ENCODE peak calls at places on chromosomes 4 and X, in seven cellular contexts. K is endothelial cell of umbilical vein, Z is cardiac muscle cell, S is thyroid gland, C is uterus, Y is right atrium auricular region, J is Peyer's patch. W is an unnamed sample.

GRCh38 chr4:173013232-173013932 is 155.2 kb upstream of the GALNT7 start:
- DNase-seq in K (peak; percentile 68), Z (peak; percentile 44), S (peak; percentile 44), C (no peak), Y (no peak), J (no peak), W (peak; percentile 62)

GRCh38 chrX:39261446-39262147 is 460.3 kb downstream of the MID1IP1 start:
- DNase-seq in K (peak; percentile 53), Z (peak; percentile 68), S (peak; percentile 1), C (no peak), Y (no peak), J (no peak), W (peak; percentile 47)

GRCh38 chr4:153520871-153521329 is 54.7 kb downstream of the TMEM131L start:
- DNase-seq in K (no peak), Z (no peak), S (no peak), C (no peak), Y (no peak), J (no peak), W (no peak)

GRCh38 chrX:148930330-148930729 is 429.9 kb downstream of the AFF2 start:
- DNase-seq in K (no peak), Z (no peak), S (no peak), C (no peak), Y (no peak), J (no peak), W (no peak)

GRCh38 chr4:1991087-1991486 is 17.7 kb downstream of the NELFA start:
- DNase-seq in K (no peak), Z (no peak), S (no peak), C (no peak), Y (no peak), J (no peak), W (no peak)

GRCh38 chr4:78081541-78081940 is 24.4 kb downstream of the FRAS1 start:
- DNase-seq in K (no peak), Z (no peak), S (no peak), C (no peak), Y (no peak), J (no peak), W (no peak)

GRCh38 chr4:107349732-107350131 is 313.6 kb upstream of the DKK2 start:
- DNase-seq in K (no peak), Z (no peak), S (no peak), C (no peak), Y (no peak), J (no peak), W (no peak)

GRCh38 chrX:135015526-135016245 is 6.7 kb downstream of the RTL8B start:
- DNase-seq in K (no peak), Z (no peak), S (no peak), C (no peak), Y (no peak), J (no peak), W (no peak)

GRCh38 chrX:95055991-95056390 is 1382.0 kb downstream of the FAM133A start:
- DNase-seq in K (no peak), Z (no peak), S (no peak), C (no peak), Y (no peak), J (no peak), W (no peak)

GRCh38 chr4:3482707-3483106 is 19.6 kb downstream of the DOK7 start:
- DNase-seq in K (no peak), Z (no peak), S (no peak), C (no peak), Y (no peak), J (no peak), W (no peak)

GRCh38 chr4:55154933-55155332 is 29.5 kb upstream of the KDR start:
- DNase-seq in K (peak; percentile 17), Z (no peak), S (no peak), C (no peak), Y (no peak), J (no peak), W (no peak)

GRCh38 chr4:146059865-146060264 is 115.7 kb upstream of the LSM6 start:
- DNase-seq in K (no peak), Z (no peak), S (no peak), C (no peak), Y (no peak), J (no peak), W (no peak)

GRCh38 chr4:42460043-42460442 is 62.8 kb downstream of the SHISA3 start:
- DNase-seq in K (no peak), Z (no peak), S (no peak), C (no peak), Y (no peak), J (no peak), W (no peak)

GRCh38 chr4:112075129-112075753 is 70.0 kb upstream of the FAM241A start:
- DNase-seq in K (peak; percentile 78), Z (peak; percentile 75), S (no peak), C (no peak), Y (no peak), J (no peak), W (peak; percentile 52)

GRCh38 chrX:118356154-118356701 is 10.3 kb downstream of the WDR44 start:
- DNase-seq in K (peak; percentile 85), Z (no peak), S (no peak), C (no peak), Y (no peak), J (no peak), W (no peak)

GRCh38 chr4:41363384-41363981 is 106.8 kb downstream of the UCHL1 start:
- DNase-seq in K (peak; percentile 83), Z (no peak), S (peak; percentile 79), C (no peak), Y (peak; percentile 77), J (no peak), W (no peak)

GRCh38 chr4:184309241-184310170 is 91.8 kb upstream of the ENPP6 start:
- DNase-seq in K (no peak), Z (no peak), S (no peak), C (no peak), Y (no peak), J (no peak), W (no peak)

GRCh38 chr4:91758487-91758886 is 545.3 kb upstream of the GRID2 start:
- DNase-seq in K (peak; percentile 92), Z (no peak), S (no peak), C (no peak), Y (no peak), J (no peak), W (no peak)

GRCh38 chr4:79514637-79515320 is 106.8 kb upstream of the GK2 start:
- DNase-seq in K (no peak), Z (no peak), S (no peak), C (no peak), Y (no peak), J (no peak), W (no peak)

GRCh38 chr4:104352211-104352610 is 142.5 kb downstream of the CXXC4 start:
- DNase-seq in K (no peak), Z (no peak), S (no peak), C (no peak), Y (no peak), J (no peak), W (no peak)

GRCh38 chr4:100372432-100372831 is 145.4 kb downstream of the EMCN start:
- DNase-seq in K (no peak), Z (peak; percentile 33), S (no peak), C (no peak), Y (no peak), J (no peak), W (peak; percentile 21)

GRCh38 chr4:56038763-56039162 is 90.0 kb downstream of the CEP135 start:
- DNase-seq in K (no peak), Z (no peak), S (no peak), C (no peak), Y (no peak), J (no peak), W (no peak)

GRCh38 chrX:48736878-48737212 is 24.7 kb upstream of the GLOD5 start:
- DNase-seq in K (no peak), Z (no peak), S (no peak), C (no peak), Y (no peak), J (no peak), W (no peak)

GRCh38 chrX:48737940-48738339 is 23.6 kb upstream of the GLOD5 start:
- DNase-seq in K (no peak), Z (no peak), S (no peak), C (no peak), Y (no peak), J (no peak), W (peak; percentile 12)

GRCh38 chrX:48741834-48742233 is 19.7 kb upstream of the GLOD5 start:
- DNase-seq in K (no peak), Z (no peak), S (no peak), C (no peak), Y (no peak), J (no peak), W (no peak)

GRCh38 chrX:48737213-48737938 is 24.2 kb upstream of the GLOD5 start:
- DNase-seq in K (peak; percentile 95), Z (peak; percentile 94), S (peak; percentile 91), C (peak; percentile 89), Y (peak; percentile 92), J (peak; percentile 87), W (peak; percentile 93)

GRCh38 chrX:48736303-48736702 is 25.2 kb upstream of the GLOD5 start:
- DNase-seq in K (no peak), Z (no peak), S (no peak), C (no peak), Y (no peak), J (no peak), W (no peak)
- H3K4me3 ChIP-seq in K (no peak overlapping the region), Z (peak overlapping the region; percentile 32), S (no peak overlapping the region), C (peak overlapping the region; percentile 18), Y (no peak overlapping the region), J (no peak overlapping the region), W (peak overlapping the region; percentile 49)

GRCh38 chrX:2484232-2484631 is 16.5 kb downstream of the DHRSX start:
- DNase-seq in K (no peak), Z (peak; percentile 23), S (no peak), C (no peak), Y (no peak), J (no peak), W (peak; percentile 0)
- H3K27ac ChIP-seq in K (no peak overlapping the region), Z (peak overlapping the region; percentile 29), S (no peak overlapping the region), C (peak overlapping the region; percentile 88), Y (peak overlapping the region; percentile 59), J (peak overlapping the region; percentile 49), W (no peak overlapping the region)

DNA sequence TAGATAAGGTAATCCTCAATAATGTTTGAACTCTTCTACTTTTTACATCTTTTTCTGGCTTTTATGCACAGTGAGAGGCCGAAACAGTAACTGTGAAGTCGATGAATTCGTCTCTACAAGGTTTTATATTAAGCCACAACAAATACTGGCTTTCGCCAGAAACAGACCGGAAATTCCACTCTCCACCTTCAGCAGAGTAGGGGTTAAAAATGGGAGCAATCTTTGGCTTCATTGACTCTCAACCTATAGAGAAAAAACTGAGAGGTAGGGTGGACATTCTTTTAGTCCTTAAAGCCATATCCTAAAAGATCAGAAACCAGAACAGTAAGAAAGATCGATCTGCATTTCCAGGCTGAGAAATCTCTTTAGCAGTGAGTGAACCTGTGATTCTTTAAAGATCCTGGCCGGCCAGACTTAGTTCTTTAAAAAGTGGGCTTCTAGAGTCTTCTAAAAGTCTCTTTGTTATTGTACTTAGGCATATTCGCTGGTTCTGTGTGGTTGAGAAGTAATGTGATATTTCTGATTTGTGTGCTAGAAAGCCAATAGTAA is 1.9 kb downstream of the HSPA4L start:
- DNase-seq in K (peak; percentile 7), Z (no peak), S (no peak), C (no peak), Y (no peak), J (no peak), W (no peak)
- H3K4me3 ChIP-seq in K (no peak overlapping the region), Z (no peak overlapping the region), S (no peak overlapping the region), C (no peak overlapping the region), Y (no peak overlapping the region), J (no peak overlapping the region), W (peak overlapping the region; percentile 58)

GRCh38 chrX:56728321-56728720 is 722 bp upstream of the NBDY start:
- DNase-seq in K (no peak), Z (peak; percentile 3), S (no peak), C (no peak), Y (no peak), J (no peak), W (no peak)
- H3K27ac ChIP-seq in K (no peak overlapping the region), Z (no peak overlapping the region), S (no peak overlapping the region), C (no peak overlapping the region), Y (no peak overlapping the region), J (no peak overlapping the region), W (no peak overlapping the region)

GRCh38 chrX:123964155-123964554 is 2.6 kb downstream of the STAG2 start:
- DNase-seq in K (peak; percentile 20), Z (no peak), S (no peak), C (no peak), Y (no peak), J (no peak), W (no peak)
- H3K4me3 ChIP-seq in K (no peak overlapping the region), Z (peak overlapping the region; percentile 48), S (no peak overlapping the region), C (peak overlapping the region; percentile 26), Y (no peak overlapping the region), J (peak overlapping the region; percentile 70), W (peak overlapping the region; percentile 73)